ENCODE peak calls at places on chromosome 21, in four cellular contexts. A, H, K and Z are unnamed samples. For H3K36me3, the result is how much of the 10 kb centered on the place peaks cover.

GRCh38 chr21:34135330-34135729 is 62.0 kb downstream of the MRPS6 start:
- ATAC-seq in H (no peak), K (no peak), A (no peak), Z (no peak)

GRCh38 chr21:36917487-36918158 is 48.8 kb downstream of the HLCS start:
- ATAC-seq in H (peak), K (peak), A (peak), Z (no peak)

GRCh38 chr21:25385912-25386474 is 221.3 kb downstream of the MRPL39 start:
- ATAC-seq in H (peak), K (peak), A (peak), Z (no peak)

GRCh38 chr21:32812035-32812434 is 40.5 kb upstream of the PAXBP1 start:
- ATAC-seq in K (no peak), H (no peak), A (no peak), Z (peak)

GRCh38 chr21:39114871-39115658 is 68.2 kb downstream of the PSMG1 start:
- ATAC-seq in K (no peak), H (peak), A (no peak), Z (no peak)

GRCh38 chr21:15297829-15298228 is 233.0 kb upstream of the NRIP1 start:
- ATAC-seq in K (no peak), A (no peak), H (no peak), Z (no peak)

GRCh38 chr21:32330784-32331311 is 32.2 kb downstream of the MRAP start:
- ATAC-seq in H (peak), A (no peak), K (no peak), Z (no peak)

GRCh38 chr21:33936221-33937038 is 20.8 kb upstream of the ATP5PO start:
- ATAC-seq in A (no peak), H (no peak), K (no peak), Z (peak)

GRCh38 chr21:42913461-42913860 is 12.0 kb downstream of the ERVH48-1 start:
- ATAC-seq in A (no peak), K (no peak), H (peak), Z (no peak)

GRCh38 chr21:14766241-14766640 is 220.1 kb upstream of the SAMSN1 start:
- ATAC-seq in K (peak), H (peak), A (no peak), Z (no peak)

GRCh38 chr21:41317458-41317857 is 857 bp downstream of the FAM3B start:
- ATAC-seq in H (no peak), A (no peak), K (no peak), Z (no peak)
- TF ChIP-seq POLR2A in H (no peak), A (no peak), K (no peak), Z (no peak)

DNA sequence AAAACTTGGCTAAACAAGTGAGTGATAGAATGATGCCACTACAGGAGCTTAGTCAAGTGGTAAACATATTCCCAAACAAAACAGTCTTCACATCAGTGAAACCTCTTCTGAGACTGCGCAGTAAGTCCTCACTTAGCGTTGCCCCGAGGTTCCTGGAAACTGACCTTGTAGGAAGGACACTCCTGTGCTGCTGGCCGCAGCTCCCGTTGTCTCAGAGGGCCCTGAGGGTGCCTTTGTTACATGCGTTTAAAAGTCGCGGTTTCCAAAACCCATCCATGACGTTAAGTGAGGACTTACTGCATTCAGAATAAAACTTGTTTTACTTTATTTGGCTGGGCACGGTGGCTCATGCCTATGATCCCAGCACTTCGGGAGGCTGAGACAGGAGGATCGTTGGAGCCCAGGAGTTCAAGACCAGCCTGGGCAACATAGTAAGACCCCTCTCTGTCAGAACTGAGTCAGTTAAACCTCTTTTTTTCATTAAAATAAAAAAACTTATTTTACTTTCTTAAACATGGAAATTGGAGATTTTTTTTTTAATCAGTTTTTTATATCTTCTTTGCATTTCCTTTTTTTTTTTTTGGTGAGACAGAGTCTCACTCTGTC is 36.0 kb upstream of the DIP2A start:
- ATAC-seq in H (no peak), A (no peak), K (no peak), Z (no peak)
- H3K36me3 ChIP-seq in H (under half), A (under half), K (under half), Z (half or more)

DNA sequence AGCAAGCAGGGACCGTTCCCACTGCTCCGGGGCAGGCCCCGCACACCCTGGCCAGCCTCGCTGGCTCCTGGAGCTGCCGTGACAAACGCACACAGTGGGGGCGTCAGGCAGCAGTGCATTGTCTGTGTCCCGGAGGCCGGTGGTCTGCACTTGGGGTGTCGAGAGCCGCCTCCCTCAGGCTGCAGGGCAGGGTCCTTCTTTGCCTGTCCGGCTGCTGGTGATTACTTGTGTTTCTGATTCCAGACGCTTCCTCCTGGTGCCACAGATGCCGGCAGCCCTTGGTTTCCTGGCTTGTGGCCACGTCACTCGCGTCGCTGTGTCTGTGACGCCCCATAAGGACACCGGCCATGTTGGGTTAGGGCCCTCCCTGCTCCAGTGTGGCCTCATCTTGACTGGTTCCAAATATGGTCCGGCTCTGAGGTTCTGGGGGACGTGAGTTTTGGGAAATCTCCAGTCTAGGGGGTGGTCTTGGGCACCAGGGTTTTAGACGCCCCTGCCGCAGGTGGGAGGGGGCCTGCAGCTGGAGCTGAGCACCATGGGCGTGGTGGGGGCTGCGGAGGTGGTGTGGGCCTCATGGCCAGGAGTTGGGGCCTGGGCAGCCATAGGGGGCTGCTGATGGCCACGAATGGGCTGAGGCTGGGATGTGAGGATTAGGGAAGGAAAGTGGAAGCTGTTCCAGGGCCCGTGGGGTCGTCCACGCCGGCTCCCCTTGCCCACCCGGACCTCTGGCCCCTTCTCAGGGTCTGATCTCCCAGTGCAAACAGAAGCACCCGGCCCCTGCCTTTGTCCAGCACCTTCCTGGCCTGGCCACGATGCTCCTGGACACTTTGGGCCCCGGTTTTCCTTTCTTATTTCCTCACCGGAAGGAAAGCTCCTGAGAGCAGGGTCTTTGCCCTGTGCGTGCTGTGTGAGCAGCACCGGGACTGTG is 41.0 kb downstream of the SLX9 start:
- ATAC-seq in K (no peak), A (no peak), H (no peak), Z (no peak)
- TF ChIP-seq POLR2AphosphoS5 in K (no peak), A (no peak), H (no peak), Z (no peak)

DNA sequence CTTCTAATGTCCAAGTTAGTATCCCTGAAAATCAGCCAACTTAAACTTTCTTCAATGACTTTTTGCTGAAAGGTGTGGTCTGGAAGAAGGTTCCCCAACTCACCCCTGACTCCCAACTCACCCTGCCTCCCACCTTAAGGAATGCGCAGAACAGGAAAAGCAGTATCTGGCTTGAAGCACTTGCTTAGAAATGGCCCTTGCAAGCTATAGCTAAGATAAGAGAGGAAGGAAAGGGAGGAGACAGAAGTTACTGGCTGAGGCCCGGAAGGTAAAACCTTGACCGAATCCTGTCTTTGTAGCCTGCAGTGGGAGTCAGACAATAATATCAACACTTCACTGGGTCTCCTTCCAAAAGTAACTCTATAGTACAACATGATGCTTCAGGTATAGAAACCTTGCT is 2.9 kb downstream of the CYYR1 start:
- ATAC-seq in K (no peak), A (no peak), H (no peak), Z (peak)
- TF ChIP-seq POLR2A in K (no peak), A (no peak), H (no peak), Z (no peak)